ENCODE peak calls at places on chromosomes 11 and 22, in eight cellular contexts. One of them, this sample, is unnamed.

GRCh38 chr11:33828604-33829429 is 54.5 kb upstream of the FBXO3 start:
- DNase-seq in dorsolateral prefrontal cortex: no peak
- DNase-seq in ACHN: no peak
- DNase-seq in A549: peak
- DNase-seq in GM04504: no peak
- DNase-seq in NCI-H460: no peak
- DNase-seq in LHCN-M2: no peak
- DNase-seq in NCI-H446: no peak
- DNase-seq in this sample: no peak

GRCh38 chr11:68694404-68695297 is 10.3 kb downstream of the GAL start:
- DNase-seq in NCI-H446: no peak
- DNase-seq in A549: no peak
- DNase-seq in NCI-H460: no peak
- DNase-seq in GM04504: no peak
- DNase-seq in ACHN: no peak
- DNase-seq in LHCN-M2: no peak
- DNase-seq in dorsolateral prefrontal cortex: no peak
- DNase-seq in this sample: no peak

GRCh38 chr11:71420455-71421241 is 27.5 kb downstream of the DHCR7 start:
- DNase-seq in dorsolateral prefrontal cortex: no peak
- DNase-seq in A549: peak
- DNase-seq in NCI-H460: peak
- DNase-seq in ACHN: peak
- DNase-seq in GM04504: peak
- DNase-seq in NCI-H446: no peak
- DNase-seq in LHCN-M2: peak
- DNase-seq in this sample: peak

GRCh38 chr11:17257200-17257599 is 19.3 kb upstream of the NUCB2 start:
- DNase-seq in A549: no peak
- DNase-seq in NCI-H446: no peak
- DNase-seq in dorsolateral prefrontal cortex: no peak
- DNase-seq in LHCN-M2: peak
- DNase-seq in GM04504: no peak
- DNase-seq in NCI-H460: no peak
- DNase-seq in ACHN: no peak
- DNase-seq in this sample: no peak

GRCh38 chr11:77876045-77876444 is 55.1 kb downstream of the AAMDC start:
- DNase-seq in ACHN: no peak
- DNase-seq in NCI-H446: no peak
- DNase-seq in dorsolateral prefrontal cortex: no peak
- DNase-seq in NCI-H460: no peak
- DNase-seq in GM04504: no peak
- DNase-seq in A549: no peak
- DNase-seq in LHCN-M2: no peak
- DNase-seq in this sample: no peak

GRCh38 chr22:23709107-23709506 is 18.3 kb downstream of the RGL4 start:
- DNase-seq in GM04504: peak
- DNase-seq in ACHN: no peak
- DNase-seq in NCI-H460: no peak
- DNase-seq in LHCN-M2: no peak
- DNase-seq in A549: no peak
- DNase-seq in dorsolateral prefrontal cortex: no peak
- DNase-seq in NCI-H446: no peak
- DNase-seq in this sample: no peak

GRCh38 chr22:24503137-24503850 is 8.2 kb downstream of the UPB1 start:
- DNase-seq in NCI-H446: no peak
- DNase-seq in LHCN-M2: peak
- DNase-seq in NCI-H460: peak
- DNase-seq in dorsolateral prefrontal cortex: no peak
- DNase-seq in A549: peak
- DNase-seq in ACHN: peak
- DNase-seq in GM04504: no peak
- DNase-seq in this sample: peak

GRCh38 chr11:72598901-72599300 is 75.3 kb downstream of the PDE2A start:
- DNase-seq in A549: peak
- DNase-seq in dorsolateral prefrontal cortex: no peak
- DNase-seq in LHCN-M2: peak
- DNase-seq in GM04504: no peak
- DNase-seq in NCI-H446: no peak
- DNase-seq in NCI-H460: peak
- DNase-seq in ACHN: peak
- DNase-seq in this sample: peak

GRCh38 chr11:106379265-106379664 is 301.8 kb downstream of the AASDHPPT start:
- DNase-seq in LHCN-M2: no peak
- DNase-seq in NCI-H446: no peak
- DNase-seq in GM04504: no peak
- DNase-seq in ACHN: no peak
- DNase-seq in NCI-H460: no peak
- DNase-seq in A549: no peak
- DNase-seq in dorsolateral prefrontal cortex: no peak
- DNase-seq in this sample: no peak

GRCh38 chr22:47609653-47610052 is 847.2 kb downstream of the TBC1D22A start:
- DNase-seq in dorsolateral prefrontal cortex: peak
- DNase-seq in LHCN-M2: no peak
- DNase-seq in A549: no peak
- DNase-seq in GM04504: no peak
- DNase-seq in NCI-H446: no peak
- DNase-seq in NCI-H460: no peak
- DNase-seq in ACHN: no peak
- DNase-seq in this sample: no peak

GRCh38 chr11:107591098-107591445 is at the start of gene ELMOD1:
- DNase-seq in NCI-H460: peak
- DNase-seq in LHCN-M2: peak
- DNase-seq in GM04504: no peak
- DNase-seq in A549: peak
- DNase-seq in ACHN: peak
- DNase-seq in NCI-H446: no peak
- DNase-seq in dorsolateral prefrontal cortex: peak
- DNase-seq in this sample: no peak

GRCh38 chr22:48188211-48188845 is 1425.9 kb downstream of the TBC1D22A start:
- DNase-seq in GM04504: no peak
- DNase-seq in LHCN-M2: no peak
- DNase-seq in NCI-H446: no peak
- DNase-seq in ACHN: no peak
- DNase-seq in dorsolateral prefrontal cortex: no peak
- DNase-seq in A549: peak
- DNase-seq in NCI-H460: no peak
- DNase-seq in this sample: no peak

GRCh38 chr11:134261626-134262488 is 8.5 kb downstream of the ACAD8 start:
- DNase-seq in LHCN-M2: peak
- DNase-seq in NCI-H460: no peak
- DNase-seq in ACHN: peak
- DNase-seq in dorsolateral prefrontal cortex: no peak
- DNase-seq in NCI-H446: peak
- DNase-seq in A549: peak
- DNase-seq in GM04504: no peak
- DNase-seq in this sample: peak

GRCh38 chr11:69231466-69232018 is 62.4 kb upstream of the MYEOV start:
- DNase-seq in A549: no peak
- DNase-seq in ACHN: no peak
- DNase-seq in LHCN-M2: no peak
- DNase-seq in dorsolateral prefrontal cortex: no peak
- DNase-seq in GM04504: no peak
- DNase-seq in NCI-H446: no peak
- DNase-seq in NCI-H460: no peak
- DNase-seq in this sample: peak

GRCh38 chr11:10322830-10323792 is 18.2 kb downstream of the ADM start:
- DNase-seq in dorsolateral prefrontal cortex: no peak
- DNase-seq in NCI-H460: peak
- DNase-seq in A549: peak
- DNase-seq in LHCN-M2: peak
- DNase-seq in ACHN: peak
- DNase-seq in GM04504: peak
- DNase-seq in NCI-H446: peak
- DNase-seq in this sample: peak

GRCh38 chr11:116871248-116871647 is 33.8 kb upstream of the APOA1 start:
- DNase-seq in LHCN-M2: peak
- DNase-seq in GM04504: peak
- DNase-seq in NCI-H460: no peak
- DNase-seq in A549: no peak
- DNase-seq in dorsolateral prefrontal cortex: no peak
- DNase-seq in NCI-H446: no peak
- DNase-seq in ACHN: no peak
- DNase-seq in this sample: no peak

GRCh38 chr11:79388201-79388600 is 52.6 kb downstream of the TENM4 start:
- DNase-seq in LHCN-M2: no peak
- DNase-seq in dorsolateral prefrontal cortex: no peak
- DNase-seq in GM04504: no peak
- DNase-seq in ACHN: no peak
- DNase-seq in A549: no peak
- DNase-seq in NCI-H446: no peak
- DNase-seq in NCI-H460: no peak
- DNase-seq in this sample: no peak

GRCh38 chr22:36328635-36329216 is 59.0 kb downstream of the MYH9 start:
- DNase-seq in LHCN-M2: peak
- DNase-seq in ACHN: peak
- DNase-seq in A549: peak
- DNase-seq in NCI-H460: no peak
- DNase-seq in NCI-H446: no peak
- DNase-seq in dorsolateral prefrontal cortex: no peak
- DNase-seq in GM04504: peak
- DNase-seq in this sample: no peak

GRCh38 chr11:72685560-72686480 is 11.6 kb upstream of the PDE2A start:
- DNase-seq in NCI-H460: no peak
- DNase-seq in dorsolateral prefrontal cortex: no peak
- DNase-seq in ACHN: no peak
- DNase-seq in NCI-H446: no peak
- DNase-seq in A549: no peak
- DNase-seq in LHCN-M2: no peak
- DNase-seq in GM04504: no peak
- DNase-seq in this sample: no peak

GRCh38 chr11:116791002-116791812 is 472 bp downstream of the APOA5 start:
- DNase-seq in NCI-H446: peak
- DNase-seq in NCI-H460: peak
- DNase-seq in LHCN-M2: peak
- DNase-seq in ACHN: peak
- DNase-seq in GM04504: peak
- DNase-seq in A549: peak
- DNase-seq in dorsolateral prefrontal cortex: peak
- DNase-seq in this sample: peak

GRCh38 chr22:29873943-29874342 is 9.0 kb upstream of the MTMR3 start:
- DNase-seq in LHCN-M2: peak
- DNase-seq in A549: no peak
- DNase-seq in GM04504: no peak
- DNase-seq in dorsolateral prefrontal cortex: no peak
- DNase-seq in ACHN: no peak
- DNase-seq in NCI-H446: no peak
- DNase-seq in NCI-H460: no peak
- DNase-seq in this sample: no peak

GRCh38 chr11:121932646-121933185 is 183.3 kb downstream of the BLID start:
- DNase-seq in dorsolateral prefrontal cortex: no peak
- DNase-seq in GM04504: no peak
- DNase-seq in LHCN-M2: no peak
- DNase-seq in ACHN: no peak
- DNase-seq in NCI-H446: no peak
- DNase-seq in NCI-H460: no peak
- DNase-seq in A549: no peak
- DNase-seq in this sample: no peak

GRCh38 chr22:40400173-40400572 is 29.8 kb downstream of the SGSM3 start:
- DNase-seq in ACHN: no peak
- DNase-seq in NCI-H460: no peak
- DNase-seq in NCI-H446: no peak
- DNase-seq in dorsolateral prefrontal cortex: no peak
- DNase-seq in LHCN-M2: no peak
- DNase-seq in GM04504: no peak
- DNase-seq in A549: no peak
- DNase-seq in this sample: peak

GRCh38 chr11:47889714-47890441 is 41.7 kb upstream of the NUP160 start:
- DNase-seq in ACHN: no peak
- DNase-seq in NCI-H446: no peak
- DNase-seq in NCI-H460: no peak
- DNase-seq in dorsolateral prefrontal cortex: no peak
- DNase-seq in LHCN-M2: no peak
- DNase-seq in GM04504: no peak
- DNase-seq in A549: no peak
- DNase-seq in this sample: no peak

GRCh38 chr11:45654741-45655283 is 10.6 kb downstream of the CHST1 start:
- DNase-seq in ACHN: no peak
- DNase-seq in NCI-H446: no peak
- DNase-seq in NCI-H460: no peak
- DNase-seq in LHCN-M2: no peak
- DNase-seq in A549: no peak
- DNase-seq in GM04504: no peak
- DNase-seq in dorsolateral prefrontal cortex: no peak
- DNase-seq in this sample: no peak

GRCh38 chr11:61529537-61530225 is 21.1 kb downstream of the LRRC10B start:
- DNase-seq in GM04504: no peak
- DNase-seq in NCI-H446: no peak
- DNase-seq in A549: no peak
- DNase-seq in dorsolateral prefrontal cortex: no peak
- DNase-seq in LHCN-M2: no peak
- DNase-seq in ACHN: no peak
- DNase-seq in NCI-H460: no peak
- DNase-seq in this sample: no peak

GRCh38 chr22:25546242-25546641 is 18.2 kb upstream of the GRK3 start:
- DNase-seq in NCI-H460: no peak
- DNase-seq in dorsolateral prefrontal cortex: no peak
- DNase-seq in A549: no peak
- DNase-seq in GM04504: no peak
- DNase-seq in ACHN: no peak
- DNase-seq in NCI-H446: no peak
- DNase-seq in LHCN-M2: no peak
- DNase-seq in this sample: no peak

GRCh38 chr22:39453765-39454378 is 2.9 kb upstream of the MGAT3 start:
- DNase-seq in NCI-H446: no peak
- DNase-seq in A549: no peak
- DNase-seq in dorsolateral prefrontal cortex: no peak
- DNase-seq in LHCN-M2: no peak
- DNase-seq in GM04504: no peak
- DNase-seq in ACHN: no peak
- DNase-seq in NCI-H460: no peak
- DNase-seq in this sample: no peak

GRCh38 chr22:20816559-20816958 is 42.1 kb downstream of the PI4KA start:
- DNase-seq in GM04504: no peak
- DNase-seq in NCI-H446: no peak
- DNase-seq in NCI-H460: no peak
- DNase-seq in ACHN: no peak
- DNase-seq in A549: no peak
- DNase-seq in dorsolateral prefrontal cortex: peak
- DNase-seq in LHCN-M2: no peak
- DNase-seq in this sample: no peak

GRCh38 chr22:26648011-26648497 is 9.3 kb upstream of the MIAT start:
- DNase-seq in NCI-H460: no peak
- DNase-seq in NCI-H446: no peak
- DNase-seq in dorsolateral prefrontal cortex: peak
- DNase-seq in LHCN-M2: peak
- DNase-seq in A549: no peak
- DNase-seq in GM04504: no peak
- DNase-seq in ACHN: no peak
- DNase-seq in this sample: no peak